ENCODE peak calls at places on chromosomes 2 and 18, in ten cellular contexts. One of them, this sample, is unnamed.

GRCh38 chr2:73700661-73701447 is 36.3 kb downstream of the TPRKB start:
- DNase-seq in GM20000: no peak
- DNase-seq in HL-60: no peak
- DNase-seq in AG04449: no peak
- DNase-seq in AG04450: no peak
- DNase-seq in AG10803: no peak
- DNase-seq in RWPE1: no peak
- DNase-seq in upper lobe of left lung: peak
- DNase-seq in IMR-90: no peak
- DNase-seq in WTC11: no peak
- DNase-seq in this sample: no peak

GRCh38 chr2:101983928-101984327 is 7.8 kb upstream of the IL1R2 start:
- DNase-seq in AG04449: no peak
- DNase-seq in AG10803: no peak
- DNase-seq in upper lobe of left lung: no peak
- DNase-seq in RWPE1: no peak
- DNase-seq in WTC11: no peak
- DNase-seq in IMR-90: no peak
- DNase-seq in AG04450: no peak
- DNase-seq in GM20000: no peak
- DNase-seq in HL-60: no peak
- DNase-seq in this sample: no peak

GRCh38 chr2:172350844-172351480 is 76.4 kb upstream of the ITGA6 start:
- DNase-seq in upper lobe of left lung: no peak
- DNase-seq in WTC11: no peak
- DNase-seq in GM20000: no peak
- DNase-seq in RWPE1: no peak
- DNase-seq in IMR-90: no peak
- DNase-seq in AG04450: no peak
- DNase-seq in AG10803: no peak
- DNase-seq in AG04449: no peak
- DNase-seq in HL-60: peak
- DNase-seq in this sample: no peak

GRCh38 chr2:70190086-70190412 is 770 bp downstream of the C2orf42 start:
- DNase-seq in RWPE1: peak
- DNase-seq in AG04450: no peak
- DNase-seq in WTC11: no peak
- DNase-seq in GM20000: no peak
- DNase-seq in AG10803: peak
- DNase-seq in HL-60: no peak
- DNase-seq in IMR-90: peak
- DNase-seq in upper lobe of left lung: no peak
- DNase-seq in AG04449: no peak
- DNase-seq in this sample: no peak

GRCh38 chr2:38223256-38223655 is 147.3 kb upstream of the CYP1B1 start:
- DNase-seq in upper lobe of left lung: no peak
- DNase-seq in AG04450: no peak
- DNase-seq in RWPE1: no peak
- DNase-seq in IMR-90: no peak
- DNase-seq in WTC11: no peak
- DNase-seq in AG10803: no peak
- DNase-seq in AG04449: no peak
- DNase-seq in GM20000: no peak
- DNase-seq in HL-60: no peak
- DNase-seq in this sample: no peak

GRCh38 chr2:217903859-217904613 is 98.8 kb downstream of the TNS1 start:
- DNase-seq in RWPE1: no peak
- DNase-seq in AG10803: peak
- DNase-seq in AG04449: no peak
- DNase-seq in WTC11: no peak
- DNase-seq in AG04450: no peak
- DNase-seq in GM20000: no peak
- DNase-seq in IMR-90: peak
- DNase-seq in HL-60: no peak
- DNase-seq in upper lobe of left lung: no peak
- DNase-seq in this sample: no peak

GRCh38 chr2:133651861-133652260 is 83.6 kb upstream of the NCKAP5 start:
- DNase-seq in AG10803: no peak
- DNase-seq in WTC11: no peak
- DNase-seq in AG04450: no peak
- DNase-seq in HL-60: no peak
- DNase-seq in IMR-90: no peak
- DNase-seq in upper lobe of left lung: no peak
- DNase-seq in RWPE1: no peak
- DNase-seq in GM20000: no peak
- DNase-seq in AG04449: no peak
- DNase-seq in this sample: no peak

GRCh38 chr2:224101820-224102630 is 62.9 kb upstream of the SERPINE2 start:
- DNase-seq in AG04449: peak
- DNase-seq in upper lobe of left lung: no peak
- DNase-seq in GM20000: no peak
- DNase-seq in WTC11: no peak
- DNase-seq in AG04450: peak
- DNase-seq in RWPE1: peak
- DNase-seq in AG10803: peak
- DNase-seq in HL-60: peak
- DNase-seq in IMR-90: peak
- DNase-seq in this sample: no peak

GRCh38 chr18:48571619-48572384 is 33.0 kb downstream of the CTIF start:
- DNase-seq in GM20000: no peak
- DNase-seq in HL-60: peak
- DNase-seq in AG10803: no peak
- DNase-seq in WTC11: no peak
- DNase-seq in RWPE1: no peak
- DNase-seq in upper lobe of left lung: no peak
- DNase-seq in AG04450: no peak
- DNase-seq in AG04449: no peak
- DNase-seq in IMR-90: no peak
- DNase-seq in this sample: no peak

GRCh38 chr2:190283783-190284182 is 35.8 kb downstream of the HIBCH start:
- DNase-seq in RWPE1: peak
- DNase-seq in upper lobe of left lung: no peak
- DNase-seq in GM20000: no peak
- DNase-seq in AG04449: no peak
- DNase-seq in IMR-90: peak
- DNase-seq in AG04450: peak
- DNase-seq in WTC11: no peak
- DNase-seq in HL-60: no peak
- DNase-seq in AG10803: peak
- DNase-seq in this sample: no peak

GRCh38 chr2:109611467-109612095 is 2.2 kb downstream of the SEPTIN10 start:
- DNase-seq in IMR-90: peak
- DNase-seq in WTC11: no peak
- DNase-seq in upper lobe of left lung: no peak
- DNase-seq in AG04450: peak
- DNase-seq in AG10803: peak
- DNase-seq in HL-60: no peak
- DNase-seq in GM20000: no peak
- DNase-seq in RWPE1: no peak
- DNase-seq in AG04449: peak
- DNase-seq in this sample: no peak

GRCh38 chr18:75220786-75221355 is 10.3 kb downstream of the TSHZ1 start:
- DNase-seq in HL-60: no peak
- DNase-seq in AG04449: no peak
- DNase-seq in RWPE1: no peak
- DNase-seq in GM20000: no peak
- DNase-seq in AG04450: no peak
- DNase-seq in upper lobe of left lung: no peak
- DNase-seq in WTC11: no peak
- DNase-seq in IMR-90: no peak
- DNase-seq in AG10803: no peak
- DNase-seq in this sample: no peak

GRCh38 chr2:55232863-55233657 is 572 bp downstream of the RPS27A start:
- DNase-seq in WTC11: no peak
- DNase-seq in upper lobe of left lung: peak
- DNase-seq in IMR-90: peak
- DNase-seq in HL-60: no peak
- DNase-seq in AG04450: no peak
- DNase-seq in AG04449: no peak
- DNase-seq in RWPE1: peak
- DNase-seq in GM20000: peak
- DNase-seq in AG10803: peak
- DNase-seq in this sample: peak

GRCh38 chr18:23238651-23239349 is 103.5 kb downstream of the CABLES1 start:
- DNase-seq in GM20000: no peak
- DNase-seq in AG10803: peak
- DNase-seq in AG04450: no peak
- DNase-seq in IMR-90: peak
- DNase-seq in AG04449: no peak
- DNase-seq in HL-60: no peak
- DNase-seq in WTC11: no peak
- DNase-seq in RWPE1: no peak
- DNase-seq in upper lobe of left lung: no peak
- DNase-seq in this sample: no peak

GRCh38 chr18:23627325-23627724 is 35.4 kb downstream of the ANKRD29 start:
- DNase-seq in WTC11: no peak
- DNase-seq in RWPE1: peak
- DNase-seq in HL-60: no peak
- DNase-seq in upper lobe of left lung: no peak
- DNase-seq in IMR-90: peak
- DNase-seq in GM20000: no peak
- DNase-seq in AG04449: peak
- DNase-seq in AG10803: peak
- DNase-seq in AG04450: no peak
- DNase-seq in this sample: no peak

DNA sequence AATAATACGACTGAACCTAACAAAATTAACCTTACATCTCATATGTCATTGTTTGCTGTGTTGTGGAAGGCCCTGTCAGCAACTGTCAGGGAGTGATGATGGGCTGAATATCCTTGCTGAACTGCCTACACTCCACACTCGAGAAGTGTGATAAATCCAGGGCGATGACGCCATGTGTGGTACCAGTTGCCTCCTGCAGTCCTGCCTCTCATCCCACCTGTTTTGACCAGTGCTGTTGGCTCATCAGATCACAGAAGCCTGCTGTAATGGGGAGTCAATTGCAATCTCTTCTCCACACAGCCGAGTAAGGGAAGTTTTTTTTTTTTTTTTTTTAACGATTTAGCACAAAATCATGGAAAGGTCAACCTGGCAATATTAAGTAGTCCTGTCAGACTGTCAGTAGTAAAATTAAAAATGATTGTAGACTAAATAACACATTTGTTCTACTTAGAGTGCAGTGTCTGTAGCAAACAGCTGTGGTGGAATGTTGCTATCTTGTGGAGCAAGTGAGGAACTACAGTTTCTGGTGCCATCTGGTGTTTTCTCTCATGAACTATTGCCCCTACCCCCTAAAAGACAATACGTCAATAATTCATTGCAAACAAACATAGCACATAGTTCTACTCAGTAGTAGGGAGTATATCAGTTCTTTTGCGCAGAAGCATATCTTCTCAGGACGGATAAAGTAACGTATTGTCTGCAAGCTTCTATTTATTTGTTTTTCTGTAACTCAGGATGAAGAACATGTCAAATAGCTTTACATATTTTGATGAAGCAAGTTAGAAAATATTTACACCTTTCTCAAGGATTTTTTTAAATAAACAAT is 347.6 kb downstream of the CTNNA2 start:
- DNase-seq in AG04449: peak
- DNase-seq in AG04450: no peak
- DNase-seq in IMR-90: peak
- DNase-seq in HL-60: no peak
- DNase-seq in GM20000: no peak
- DNase-seq in RWPE1: peak
- DNase-seq in upper lobe of left lung: no peak
- DNase-seq in WTC11: no peak
- DNase-seq in AG10803: peak
- DNase-seq in this sample: no peak
- TF ChIP-seq CTCF in AG04449: peak
- TF ChIP-seq CTCF in AG04450: peak
- TF ChIP-seq CTCF in IMR-90: peak
- TF ChIP-seq CTCF in HL-60: peak
- TF ChIP-seq CTCF in GM20000: no peak
- TF ChIP-seq CTCF in RWPE1: peak
- TF ChIP-seq CTCF in upper lobe of left lung: no peak
- TF ChIP-seq CTCF in WTC11: peak
- TF ChIP-seq CTCF in AG10803: peak
- TF ChIP-seq CTCF in this sample: no peak

GRCh38 chr18:63907649-63908048 is at the start of gene SERPINB10:
- DNase-seq in RWPE1: no peak
- DNase-seq in HL-60: peak
- DNase-seq in AG10803: no peak
- DNase-seq in upper lobe of left lung: no peak
- DNase-seq in AG04449: no peak
- DNase-seq in IMR-90: no peak
- DNase-seq in WTC11: no peak
- DNase-seq in AG04450: no peak
- DNase-seq in GM20000: peak
- DNase-seq in this sample: no peak
- TF ChIP-seq CTCF in RWPE1: no peak
- TF ChIP-seq CTCF in HL-60: no peak
- TF ChIP-seq CTCF in AG10803: no peak
- TF ChIP-seq CTCF in upper lobe of left lung: no peak
- TF ChIP-seq CTCF in AG04449: no peak
- TF ChIP-seq CTCF in IMR-90: no peak
- TF ChIP-seq CTCF in WTC11: no peak
- TF ChIP-seq CTCF in AG04450: no peak
- TF ChIP-seq CTCF in GM20000: no peak
- TF ChIP-seq CTCF in this sample: no peak

DNA sequence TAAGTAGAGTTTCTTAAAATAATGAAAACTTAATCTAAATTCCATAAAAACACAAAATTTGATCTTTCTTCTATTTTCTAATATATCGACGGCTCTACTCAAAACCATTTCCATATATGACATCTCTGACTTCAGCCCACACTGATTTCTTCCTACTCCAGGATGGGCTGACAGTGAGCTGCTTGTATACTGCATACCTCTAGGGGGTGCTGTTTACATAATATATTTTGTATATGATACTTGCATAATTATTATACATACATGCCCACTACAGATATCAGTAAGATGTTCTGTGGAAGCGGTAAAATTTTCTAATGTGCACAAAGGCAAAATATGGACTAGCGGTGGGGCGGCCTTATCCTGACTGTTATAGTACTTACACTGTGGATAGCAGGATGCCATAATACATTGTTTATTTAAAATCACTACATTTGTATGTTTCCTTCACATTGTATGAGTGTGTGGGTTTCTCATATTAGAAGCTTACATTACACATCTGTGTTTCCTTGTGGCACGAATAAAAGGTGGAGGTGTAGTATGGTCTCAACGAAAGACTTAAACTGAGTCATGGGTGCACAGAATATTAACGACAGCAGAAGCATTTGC is 66.1 kb upstream of the NXPH2 start:
- DNase-seq in HL-60: peak
- DNase-seq in AG10803: peak
- DNase-seq in AG04449: no peak
- DNase-seq in IMR-90: peak
- DNase-seq in GM20000: peak
- DNase-seq in upper lobe of left lung: no peak
- DNase-seq in AG04450: no peak
- DNase-seq in WTC11: no peak
- DNase-seq in RWPE1: peak
- DNase-seq in this sample: no peak
- TF ChIP-seq CTCF in HL-60: peak
- TF ChIP-seq CTCF in AG10803: peak
- TF ChIP-seq CTCF in AG04449: peak
- TF ChIP-seq CTCF in IMR-90: peak
- TF ChIP-seq CTCF in GM20000: peak
- TF ChIP-seq CTCF in upper lobe of left lung: peak
- TF ChIP-seq CTCF in AG04450: peak
- TF ChIP-seq CTCF in WTC11: peak
- TF ChIP-seq CTCF in RWPE1: peak
- TF ChIP-seq CTCF in this sample: peak

GRCh38 chr2:68294187-68294586 is 25.6 kb downstream of the CNRIP1 start:
- DNase-seq in IMR-90: no peak
- DNase-seq in GM20000: no peak
- DNase-seq in WTC11: no peak
- DNase-seq in upper lobe of left lung: no peak
- DNase-seq in AG04450: no peak
- DNase-seq in AG10803: no peak
- DNase-seq in RWPE1: no peak
- DNase-seq in AG04449: no peak
- DNase-seq in HL-60: no peak
- DNase-seq in this sample: no peak
- TF ChIP-seq CTCF in IMR-90: no peak
- TF ChIP-seq CTCF in GM20000: no peak
- TF ChIP-seq CTCF in WTC11: no peak
- TF ChIP-seq CTCF in upper lobe of left lung: no peak
- TF ChIP-seq CTCF in AG04450: peak
- TF ChIP-seq CTCF in AG10803: no peak
- TF ChIP-seq CTCF in RWPE1: no peak
- TF ChIP-seq CTCF in AG04449: no peak
- TF ChIP-seq CTCF in HL-60: no peak
- TF ChIP-seq CTCF in this sample: no peak